ENCODE peak calls at places on chromosomes 16 and 17, in eight cellular contexts. One of them, this sample, is unnamed.

GRCh38 chr16:79278506-79278905 is 322.0 kb downstream of the MAF start:
- DNase-seq in A549: no peak
- DNase-seq in IMR-90: no peak
- DNase-seq in uterus: no peak
- DNase-seq in Peyer's patch: peak
- DNase-seq in vagina: no peak
- DNase-seq in heart left ventricle: no peak
- DNase-seq in GM12891: no peak
- DNase-seq in this sample: no peak

GRCh38 chr16:27927266-27927901 is 136.1 kb downstream of the GSG1L start:
- DNase-seq in A549: no peak
- DNase-seq in IMR-90: no peak
- DNase-seq in uterus: no peak
- DNase-seq in Peyer's patch: no peak
- DNase-seq in vagina: no peak
- DNase-seq in heart left ventricle: no peak
- DNase-seq in GM12891: no peak
- DNase-seq in this sample: no peak

GRCh38 chr17:59893617-59894100 is 738 bp downstream of the RPS6KB1 start:
- DNase-seq in A549: peak
- DNase-seq in IMR-90: peak
- DNase-seq in uterus: no peak
- DNase-seq in Peyer's patch: no peak
- DNase-seq in vagina: no peak
- DNase-seq in heart left ventricle: no peak
- DNase-seq in GM12891: no peak
- DNase-seq in this sample: peak

GRCh38 chr16:67184453-67185002 is 765 bp upstream of the MATCAP1 start:
- DNase-seq in A549: peak
- DNase-seq in IMR-90: no peak
- DNase-seq in uterus: no peak
- DNase-seq in Peyer's patch: no peak
- DNase-seq in vagina: no peak
- DNase-seq in heart left ventricle: no peak
- DNase-seq in GM12891: no peak
- DNase-seq in this sample: peak

GRCh38 chr17:82495844-82496528 is 23.5 kb upstream of the FOXK2 start:
- DNase-seq in A549: no peak
- DNase-seq in IMR-90: no peak
- DNase-seq in uterus: no peak
- DNase-seq in Peyer's patch: no peak
- DNase-seq in vagina: no peak
- DNase-seq in heart left ventricle: no peak
- DNase-seq in GM12891: no peak
- DNase-seq in this sample: no peak

GRCh38 chr17:76398523-76399174 is 14.2 kb downstream of the SPHK1 start:
- DNase-seq in A549: no peak
- DNase-seq in IMR-90: no peak
- DNase-seq in uterus: no peak
- DNase-seq in Peyer's patch: no peak
- DNase-seq in vagina: no peak
- DNase-seq in heart left ventricle: no peak
- DNase-seq in GM12891: no peak
- DNase-seq in this sample: no peak

GRCh38 chr17:57597531-57598453 is 147.3 kb downstream of the CCDC182 start:
- DNase-seq in A549: peak
- DNase-seq in IMR-90: peak
- DNase-seq in uterus: peak
- DNase-seq in Peyer's patch: peak
- DNase-seq in vagina: no peak
- DNase-seq in heart left ventricle: peak
- DNase-seq in GM12891: no peak
- DNase-seq in this sample: no peak

GRCh38 chr17:41800601-41801373 is 11.0 kb downstream of the P3H4 start:
- DNase-seq in A549: peak
- DNase-seq in IMR-90: no peak
- DNase-seq in uterus: no peak
- DNase-seq in Peyer's patch: peak
- DNase-seq in vagina: no peak
- DNase-seq in heart left ventricle: peak
- DNase-seq in GM12891: no peak
- DNase-seq in this sample: peak

GRCh38 chr16:83928341-83929055 is 24.5 kb upstream of the OSGIN1 start:
- DNase-seq in A549: no peak
- DNase-seq in IMR-90: peak
- DNase-seq in uterus: no peak
- DNase-seq in Peyer's patch: no peak
- DNase-seq in vagina: no peak
- DNase-seq in heart left ventricle: no peak
- DNase-seq in GM12891: no peak
- DNase-seq in this sample: no peak

DNA sequence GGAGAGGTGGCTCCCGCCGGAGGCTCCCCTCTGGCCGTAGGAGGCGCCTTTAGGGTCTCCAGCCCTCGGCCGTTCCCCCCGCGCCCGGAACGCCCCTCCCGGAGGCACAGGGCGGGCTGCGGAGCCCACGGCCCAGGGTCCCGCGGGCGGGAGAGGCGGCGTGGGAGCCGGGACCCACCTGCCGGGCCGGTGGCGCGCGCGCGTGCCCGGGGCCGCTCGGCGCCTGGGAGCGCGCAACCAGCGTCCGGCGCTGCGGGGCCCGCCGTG is at the start of gene MIF4GD:
- DNase-seq in A549: no peak
- DNase-seq in IMR-90: peak
- DNase-seq in uterus: no peak
- DNase-seq in Peyer's patch: no peak
- DNase-seq in vagina: no peak
- DNase-seq in heart left ventricle: no peak
- DNase-seq in GM12891: no peak
- DNase-seq in this sample: no peak
- TF ChIP-seq POLR2A in A549: no peak
- TF ChIP-seq POLR2A in IMR-90: no peak
- TF ChIP-seq POLR2A in uterus: peak
- TF ChIP-seq POLR2A in Peyer's patch: no peak
- TF ChIP-seq POLR2A in vagina: no peak
- TF ChIP-seq POLR2A in heart left ventricle: no peak
- TF ChIP-seq POLR2A in GM12891: no peak
- TF ChIP-seq POLR2A in this sample: peak

GRCh38 chr17:79838541-79839274 is 532 bp downstream of the CBX4 start:
- DNase-seq in A549: peak
- DNase-seq in IMR-90: peak
- DNase-seq in uterus: peak
- DNase-seq in Peyer's patch: peak
- DNase-seq in vagina: no peak
- DNase-seq in heart left ventricle: no peak
- DNase-seq in GM12891: no peak
- DNase-seq in this sample: peak
- TF ChIP-seq POLR2A in A549: no peak
- TF ChIP-seq POLR2A in IMR-90: no peak
- TF ChIP-seq POLR2A in uterus: no peak
- TF ChIP-seq POLR2A in Peyer's patch: no peak
- TF ChIP-seq POLR2A in vagina: no peak
- TF ChIP-seq POLR2A in heart left ventricle: no peak
- TF ChIP-seq POLR2A in GM12891: no peak
- TF ChIP-seq POLR2A in this sample: peak

DNA sequence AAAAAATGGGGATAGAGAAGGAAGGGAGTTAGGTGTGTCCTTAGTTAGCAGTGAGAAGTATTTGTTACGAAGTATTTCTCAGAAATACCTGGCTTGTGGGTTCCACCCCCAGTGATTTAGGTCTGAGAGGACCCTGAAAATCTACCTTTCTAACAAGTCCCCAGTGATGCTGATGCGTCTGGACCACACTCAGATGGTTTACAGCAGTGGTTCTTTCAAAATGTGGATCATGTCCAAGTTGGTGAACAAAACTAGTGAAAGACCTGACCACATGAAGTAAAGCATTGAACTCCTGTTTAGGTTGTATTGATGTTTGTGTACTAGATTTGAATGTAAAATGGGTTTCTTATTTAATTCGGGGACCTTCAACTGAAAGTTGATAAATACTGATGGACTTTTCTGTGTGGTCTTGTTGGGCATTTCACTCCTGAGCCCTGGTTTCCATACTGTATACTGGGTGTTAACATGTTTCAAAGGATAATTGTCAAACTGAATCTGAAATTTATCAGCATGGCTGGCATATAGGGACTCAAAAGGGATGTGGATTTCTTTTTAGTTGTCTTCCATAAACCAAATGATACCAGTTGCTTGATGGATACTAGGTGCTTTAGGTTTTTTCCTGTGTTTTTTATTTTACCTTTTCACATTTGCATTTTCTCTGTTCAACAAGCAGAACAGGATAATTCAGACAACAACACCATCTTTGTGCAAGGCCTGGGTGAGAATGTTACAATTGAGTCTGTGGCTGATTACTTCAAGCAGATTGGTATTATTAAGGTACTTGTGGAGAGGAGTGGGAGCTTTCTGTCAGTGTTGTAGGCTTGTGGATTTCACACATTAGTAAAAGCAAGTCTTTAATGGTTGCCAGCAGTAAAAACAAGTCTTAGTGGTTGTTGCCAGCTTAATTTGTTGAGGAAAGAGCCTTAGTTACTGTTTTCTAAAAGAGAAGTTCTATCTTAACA is 8.8 kb downstream of the FUS start:
- DNase-seq in A549: no peak
- DNase-seq in IMR-90: no peak
- DNase-seq in uterus: no peak
- DNase-seq in Peyer's patch: no peak
- DNase-seq in vagina: no peak
- DNase-seq in heart left ventricle: no peak
- DNase-seq in GM12891: no peak
- DNase-seq in this sample: no peak
- TF ChIP-seq POLR2A in A549: no peak
- TF ChIP-seq POLR2A in IMR-90: peak
- TF ChIP-seq POLR2A in uterus: no peak
- TF ChIP-seq POLR2A in Peyer's patch: no peak
- TF ChIP-seq POLR2A in vagina: no peak
- TF ChIP-seq POLR2A in heart left ventricle: no peak
- TF ChIP-seq POLR2A in GM12891: peak
- TF ChIP-seq POLR2A in this sample: no peak

DNA sequence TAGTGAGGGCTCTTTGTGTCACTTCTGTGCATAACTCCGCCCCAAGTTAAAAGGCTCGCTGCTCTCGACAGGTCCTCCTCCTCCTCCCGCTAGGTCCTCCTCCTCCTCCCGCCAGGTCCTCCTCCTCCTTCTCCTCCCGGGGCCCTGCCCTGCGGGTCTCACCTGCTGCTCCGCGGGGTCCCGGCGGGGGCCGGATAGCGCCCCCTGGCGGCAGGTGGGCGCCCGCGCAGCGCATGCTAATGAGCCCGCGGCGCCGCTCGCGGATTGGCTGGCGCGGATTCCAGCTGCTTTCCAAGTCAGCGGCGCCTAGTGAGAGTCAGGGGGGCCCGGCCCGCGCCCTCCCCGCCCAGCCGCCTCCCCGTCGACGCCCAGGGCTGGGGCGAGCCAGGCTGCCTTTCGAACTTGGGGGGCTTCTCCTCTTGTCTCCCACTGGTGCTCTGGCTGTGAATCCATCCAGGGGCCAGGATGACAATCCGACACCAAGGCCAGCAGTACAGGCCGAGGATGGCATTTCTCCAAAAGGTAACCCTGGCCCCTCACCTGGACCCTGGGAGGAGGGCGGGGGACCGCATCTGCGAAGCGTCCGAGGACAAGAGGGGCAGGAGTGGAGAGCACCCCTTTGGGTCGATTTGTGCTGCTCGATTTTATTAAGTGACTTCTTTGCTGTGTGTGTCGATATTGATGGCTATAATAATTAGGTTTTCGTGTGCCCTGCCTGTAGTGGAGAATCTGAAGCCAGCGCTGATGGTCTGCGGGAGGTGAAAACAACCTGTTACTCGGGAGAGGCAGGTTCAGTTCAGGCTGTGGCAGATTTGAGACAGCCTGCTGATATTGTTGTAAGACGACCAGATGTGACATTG is at the start of gene RGS9:
- DNase-seq in A549: peak
- DNase-seq in IMR-90: peak
- DNase-seq in uterus: peak
- DNase-seq in Peyer's patch: peak
- DNase-seq in vagina: no peak
- DNase-seq in heart left ventricle: peak
- DNase-seq in GM12891: peak
- DNase-seq in this sample: peak
- TF ChIP-seq POLR2A in A549: no peak
- TF ChIP-seq POLR2A in IMR-90: no peak
- TF ChIP-seq POLR2A in uterus: no peak
- TF ChIP-seq POLR2A in Peyer's patch: no peak
- TF ChIP-seq POLR2A in vagina: no peak
- TF ChIP-seq POLR2A in heart left ventricle: no peak
- TF ChIP-seq POLR2A in GM12891: no peak
- TF ChIP-seq POLR2A in this sample: no peak